ENCODE peak calls at places on chromosomes 3 and 15, in seven cellular contexts. One of them, this sample, is unnamed.

GRCh38 chr3:128192131-128192530 is 38.9 kb downstream of the EEFSEC start:
- DNase-seq in brain microvascular endothelial cell: no peak
- DNase-seq in K562: no peak
- DNase-seq in tibial artery: no peak
- DNase-seq in chondrocyte: no peak
- DNase-seq in heart left ventricle: no peak
- DNase-seq in GM10248: no peak
- DNase-seq in this sample: no peak

GRCh38 chr3:157175678-157176077 is 15.7 kb upstream of the CCNL1 start:
- DNase-seq in brain microvascular endothelial cell: peak; percentile 9
- DNase-seq in K562: peak; percentile 38
- DNase-seq in tibial artery: no peak
- DNase-seq in chondrocyte: no peak
- DNase-seq in heart left ventricle: no peak
- DNase-seq in GM10248: peak; percentile 41
- DNase-seq in this sample: peak; percentile 76

GRCh38 chr3:14174483-14174882 is 3.9 kb downstream of the XPC start:
- DNase-seq in brain microvascular endothelial cell: no peak
- DNase-seq in K562: no peak
- DNase-seq in tibial artery: no peak
- DNase-seq in chondrocyte: no peak
- DNase-seq in heart left ventricle: no peak
- DNase-seq in GM10248: no peak
- DNase-seq in this sample: no peak

GRCh38 chr3:30704931-30705890 is 98.8 kb downstream of the TGFBR2 start:
- DNase-seq in brain microvascular endothelial cell: no peak
- DNase-seq in K562: no peak
- DNase-seq in tibial artery: no peak
- DNase-seq in chondrocyte: no peak
- DNase-seq in heart left ventricle: no peak
- DNase-seq in GM10248: no peak
- DNase-seq in this sample: no peak

GRCh38 chr15:80461370-80462060 is 57.3 kb downstream of the ARNT2 start:
- DNase-seq in brain microvascular endothelial cell: no peak
- DNase-seq in K562: no peak
- DNase-seq in tibial artery: no peak
- DNase-seq in chondrocyte: no peak
- DNase-seq in heart left ventricle: no peak
- DNase-seq in GM10248: no peak
- DNase-seq in this sample: no peak

GRCh38 chr3:171526869-171527268 is 66.7 kb upstream of the TNIK start:
- DNase-seq in brain microvascular endothelial cell: peak; percentile 42
- DNase-seq in K562: no peak
- DNase-seq in tibial artery: no peak
- DNase-seq in chondrocyte: no peak
- DNase-seq in heart left ventricle: no peak
- DNase-seq in GM10248: no peak
- DNase-seq in this sample: no peak

GRCh38 chr3:8345396-8345795 is 156.2 kb upstream of the LMCD1 start:
- DNase-seq in brain microvascular endothelial cell: no peak
- DNase-seq in K562: no peak
- DNase-seq in tibial artery: no peak
- DNase-seq in chondrocyte: no peak
- DNase-seq in heart left ventricle: no peak
- DNase-seq in GM10248: no peak
- DNase-seq in this sample: no peak

GRCh38 chr3:51519848-51520247 is 18.7 kb upstream of the RAD54L2 start:
- DNase-seq in brain microvascular endothelial cell: no peak
- DNase-seq in K562: no peak
- DNase-seq in tibial artery: no peak
- DNase-seq in chondrocyte: peak; percentile 10
- DNase-seq in heart left ventricle: no peak
- DNase-seq in GM10248: no peak
- DNase-seq in this sample: no peak

GRCh38 chr3:63508775-63509174 is 143.7 kb upstream of the SNTN start:
- DNase-seq in brain microvascular endothelial cell: no peak
- DNase-seq in K562: no peak
- DNase-seq in tibial artery: no peak
- DNase-seq in chondrocyte: no peak
- DNase-seq in heart left ventricle: no peak
- DNase-seq in GM10248: no peak
- DNase-seq in this sample: no peak

GRCh38 chr3:27976933-27977332 is 254.8 kb upstream of the EOMES start:
- DNase-seq in brain microvascular endothelial cell: no peak
- DNase-seq in K562: no peak
- DNase-seq in tibial artery: no peak
- DNase-seq in chondrocyte: no peak
- DNase-seq in heart left ventricle: no peak
- DNase-seq in GM10248: no peak
- DNase-seq in this sample: no peak

GRCh38 chr3:50238549-50239026 is 2.6 kb downstream of the GNAI2 start:
- DNase-seq in brain microvascular endothelial cell: no peak
- DNase-seq in K562: no peak
- DNase-seq in tibial artery: peak; percentile 96
- DNase-seq in chondrocyte: no peak
- DNase-seq in heart left ventricle: peak; percentile 87
- DNase-seq in GM10248: no peak
- DNase-seq in this sample: peak; percentile 90

GRCh38 chr15:42402806-42403205 is 43.5 kb downstream of the CAPN3 start:
- DNase-seq in brain microvascular endothelial cell: no peak
- DNase-seq in K562: no peak
- DNase-seq in tibial artery: no peak
- DNase-seq in chondrocyte: no peak
- DNase-seq in heart left ventricle: no peak
- DNase-seq in GM10248: no peak
- DNase-seq in this sample: no peak

GRCh38 chr15:78316211-78317077 is 17.0 kb upstream of the SKIC8 start:
- DNase-seq in brain microvascular endothelial cell: no peak
- DNase-seq in K562: peak; percentile 38
- DNase-seq in tibial artery: no peak
- DNase-seq in chondrocyte: no peak
- DNase-seq in heart left ventricle: no peak
- DNase-seq in GM10248: peak; percentile 25
- DNase-seq in this sample: no peak

GRCh38 chr15:70507772-70508351 is 255.5 kb downstream of the UACA start:
- DNase-seq in brain microvascular endothelial cell: peak; percentile 66
- DNase-seq in K562: no peak
- DNase-seq in tibial artery: no peak
- DNase-seq in chondrocyte: peak; percentile 21
- DNase-seq in heart left ventricle: no peak
- DNase-seq in GM10248: peak; percentile 53
- DNase-seq in this sample: no peak

GRCh38 chr15:78239811-78240210 is 5.4 kb upstream of the ACSBG1 start:
- DNase-seq in brain microvascular endothelial cell: no peak
- DNase-seq in K562: no peak
- DNase-seq in tibial artery: no peak
- DNase-seq in chondrocyte: no peak
- DNase-seq in heart left ventricle: no peak
- DNase-seq in GM10248: no peak
- DNase-seq in this sample: no peak

DNA sequence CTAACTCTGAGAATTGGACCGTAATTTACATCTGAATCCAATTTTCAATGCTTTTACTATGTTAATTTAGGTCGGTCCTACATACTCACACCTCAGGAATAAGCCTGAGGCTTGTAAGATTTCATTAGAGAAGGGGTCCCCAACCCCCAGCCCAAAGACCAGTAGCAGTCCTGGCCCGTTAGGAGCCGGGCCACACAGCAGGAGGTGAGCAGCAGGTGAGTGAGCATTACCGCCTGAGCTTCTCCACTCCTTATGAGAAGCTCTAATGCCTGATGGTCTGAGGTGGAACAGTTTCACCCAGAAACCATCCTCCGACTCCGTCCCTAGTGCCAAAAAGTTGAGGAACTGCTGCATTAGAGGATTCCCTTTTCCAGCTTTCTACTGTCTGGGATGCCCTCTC is 757.3 kb downstream of the SI start:
- DNase-seq in brain microvascular endothelial cell: no peak
- DNase-seq in K562: no peak
- DNase-seq in tibial artery: no peak
- DNase-seq in chondrocyte: no peak
- DNase-seq in heart left ventricle: no peak
- DNase-seq in GM10248: no peak
- DNase-seq in this sample: no peak
- TF ChIP-seq CTCF in brain microvascular endothelial cell: no peak
- TF ChIP-seq CTCF in K562: no peak
- TF ChIP-seq CTCF in tibial artery: no peak
- TF ChIP-seq CTCF in chondrocyte: no peak
- TF ChIP-seq CTCF in heart left ventricle: no peak
- TF ChIP-seq CTCF in GM10248: no peak
- TF ChIP-seq CTCF in this sample: no peak

GRCh38 chr3:119676020-119676419 is 1.2 kb downstream of the COX17 start:
- DNase-seq in brain microvascular endothelial cell: no peak
- DNase-seq in K562: no peak
- DNase-seq in tibial artery: no peak
- DNase-seq in chondrocyte: no peak
- DNase-seq in heart left ventricle: no peak
- DNase-seq in GM10248: no peak
- DNase-seq in this sample: no peak

GRCh38 chr3:119677641-119677934 is 382 bp upstream of the COX17 start:
- DNase-seq in brain microvascular endothelial cell: no peak
- DNase-seq in K562: no peak
- DNase-seq in tibial artery: no peak
- DNase-seq in chondrocyte: no peak
- DNase-seq in heart left ventricle: no peak
- DNase-seq in GM10248: no peak
- DNase-seq in this sample: no peak

GRCh38 chr3:119673875-119674274 is 3.3 kb downstream of the COX17 start:
- DNase-seq in brain microvascular endothelial cell: no peak
- DNase-seq in K562: no peak
- DNase-seq in tibial artery: no peak
- DNase-seq in chondrocyte: no peak
- DNase-seq in heart left ventricle: no peak
- DNase-seq in GM10248: no peak
- DNase-seq in this sample: no peak

GRCh38 chr3:119676771-119677640 is at the start of gene COX17:
- DNase-seq in brain microvascular endothelial cell: peak; percentile 93
- DNase-seq in K562: peak; percentile 94
- DNase-seq in tibial artery: peak; percentile 96
- DNase-seq in chondrocyte: peak; percentile 95
- DNase-seq in heart left ventricle: peak; percentile 95
- DNase-seq in GM10248: peak; percentile 96
- DNase-seq in this sample: peak; percentile 97

DNA sequence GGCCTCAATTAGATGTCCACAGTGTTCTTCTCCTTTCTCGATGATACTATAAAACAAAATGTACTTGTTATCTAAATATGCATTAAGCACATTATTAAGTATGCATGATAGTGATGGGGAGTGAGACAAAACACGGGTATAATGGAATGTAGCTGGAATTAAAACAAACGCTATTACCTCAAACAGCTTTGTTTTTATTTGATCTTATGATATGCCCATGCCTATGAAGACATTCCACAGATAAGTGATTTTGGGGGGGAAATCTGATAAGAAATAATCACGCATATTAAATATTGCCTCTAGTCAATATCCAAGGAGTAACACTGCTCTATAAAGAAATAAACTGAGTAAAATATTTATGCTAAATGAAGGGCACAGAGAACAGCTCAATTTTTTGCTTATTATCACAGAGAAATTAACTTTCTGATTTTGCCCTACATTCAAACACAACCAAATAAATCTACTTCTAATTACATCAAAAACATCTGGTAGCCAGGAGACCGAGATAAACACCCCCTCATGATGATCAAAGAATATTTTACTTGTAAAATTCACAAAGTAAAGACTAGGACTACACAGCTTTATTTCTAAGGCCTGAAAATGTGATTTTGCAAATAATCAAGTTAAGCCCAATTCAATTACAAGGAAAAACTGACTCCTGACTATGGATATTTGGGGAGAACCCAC is 1.9 kb downstream of the COX17 start:
- DNase-seq in brain microvascular endothelial cell: no peak
- DNase-seq in K562: no peak
- DNase-seq in tibial artery: no peak
- DNase-seq in chondrocyte: no peak
- DNase-seq in heart left ventricle: no peak
- DNase-seq in GM10248: no peak
- DNase-seq in this sample: no peak
- TF ChIP-seq CTCF in brain microvascular endothelial cell: no peak
- TF ChIP-seq CTCF in K562: no peak
- TF ChIP-seq CTCF in tibial artery: no peak
- TF ChIP-seq CTCF in chondrocyte: no peak
- TF ChIP-seq CTCF in heart left ventricle: no peak
- TF ChIP-seq CTCF in GM10248: no peak
- TF ChIP-seq CTCF in this sample: no peak

DNA sequence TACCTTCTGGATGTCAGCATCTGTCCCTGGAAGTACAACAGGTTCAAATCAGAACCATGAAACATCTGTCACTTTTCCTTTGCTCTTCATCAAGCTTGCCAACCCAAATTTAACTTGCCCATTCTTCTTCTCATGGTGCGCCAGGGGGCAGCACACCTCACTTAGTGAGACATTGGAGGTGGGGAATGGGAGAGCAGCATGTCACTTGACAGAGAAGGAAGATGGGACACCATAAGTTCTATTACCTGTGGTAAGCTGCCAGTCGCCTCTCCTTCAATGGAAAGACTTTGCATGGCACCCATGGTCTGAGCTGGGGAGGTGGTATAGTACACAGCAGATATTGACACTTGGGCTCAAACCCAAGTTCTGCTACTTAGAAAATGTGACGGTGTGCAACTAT is 2.9 kb downstream of the SCN5A start:
- DNase-seq in brain microvascular endothelial cell: no peak
- DNase-seq in K562: peak; percentile 74
- DNase-seq in tibial artery: peak; percentile 29
- DNase-seq in chondrocyte: no peak
- DNase-seq in heart left ventricle: no peak
- DNase-seq in GM10248: no peak
- DNase-seq in this sample: no peak
- TF ChIP-seq CTCF in brain microvascular endothelial cell: peak; percentile 67
- TF ChIP-seq CTCF in K562: peak; percentile 70
- TF ChIP-seq CTCF in tibial artery: no peak
- TF ChIP-seq CTCF in chondrocyte: peak; percentile 68
- TF ChIP-seq CTCF in heart left ventricle: peak; percentile 21
- TF ChIP-seq CTCF in GM10248: peak; percentile 61
- TF ChIP-seq CTCF in this sample: no peak

DNA sequence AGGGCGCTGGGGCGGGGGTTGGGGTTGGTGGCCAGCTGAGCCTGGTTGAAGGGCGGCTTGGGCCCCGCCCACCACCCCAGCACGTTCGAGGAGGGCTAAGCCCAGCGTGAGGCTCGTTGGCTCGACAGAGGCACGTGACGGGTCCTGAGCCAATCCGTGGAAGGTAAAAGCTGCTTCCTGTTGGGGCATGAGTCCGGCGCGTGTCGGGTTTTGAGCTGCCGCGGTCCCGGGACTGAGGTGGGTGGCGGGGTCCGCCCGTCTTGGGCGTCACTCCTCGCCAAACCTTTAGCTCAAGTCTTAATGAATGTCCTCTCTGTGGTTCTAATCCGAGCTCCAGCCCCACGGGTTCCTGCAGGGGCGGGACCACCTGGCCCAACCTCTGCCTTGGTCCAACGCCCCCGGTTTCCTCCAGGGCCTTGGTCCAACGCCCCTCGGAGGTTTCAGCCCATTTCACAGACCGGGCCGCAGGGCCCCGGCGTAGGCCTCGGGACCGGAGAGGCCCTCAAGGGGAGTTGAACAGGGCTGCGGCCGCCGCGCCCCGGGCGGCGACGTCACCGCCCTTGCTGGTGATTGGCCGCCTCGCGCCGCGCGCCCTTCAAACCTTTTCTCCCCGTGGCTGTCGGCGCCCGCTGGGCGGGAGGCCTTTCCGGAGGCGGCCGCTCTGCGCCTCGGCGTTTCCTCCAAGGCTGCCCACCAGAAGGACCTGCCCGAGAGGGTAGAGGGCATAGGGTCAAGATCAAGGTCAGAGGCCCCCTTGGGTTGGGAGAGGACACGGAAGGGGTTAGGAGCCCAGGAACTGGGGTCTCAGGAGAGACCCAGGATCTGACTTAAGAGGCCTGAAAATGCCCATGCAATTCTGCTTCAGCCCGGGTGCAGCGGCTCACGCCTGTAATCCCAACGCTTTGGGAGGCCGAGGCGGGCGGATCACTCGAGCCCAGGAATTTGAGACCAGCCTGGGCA is at the start of gene RCCD1:
- DNase-seq in brain microvascular endothelial cell: peak; percentile 93
- DNase-seq in K562: peak; percentile 98
- DNase-seq in tibial artery: peak; percentile 98
- DNase-seq in chondrocyte: peak; percentile 98
- DNase-seq in heart left ventricle: peak; percentile 94
- DNase-seq in GM10248: peak; percentile 99
- DNase-seq in this sample: peak; percentile 97
- TF ChIP-seq CTCF in brain microvascular endothelial cell: no peak
- TF ChIP-seq CTCF in K562: no peak
- TF ChIP-seq CTCF in tibial artery: no peak
- TF ChIP-seq CTCF in chondrocyte: no peak
- TF ChIP-seq CTCF in heart left ventricle: no peak
- TF ChIP-seq CTCF in GM10248: no peak
- TF ChIP-seq CTCF in this sample: no peak